ENCODE peak calls at places on chromosomes 1 and 21, in five cellular contexts. D is transverse colon; Z is AG10803; P is activated CD8-positive, alpha-beta T cell treated with anti-CD3 and anti-CD28 coated beads for 36 hours; A is cardiac muscle cell. O is an unnamed sample.
A peak's percentile ranks its signal among the peaks of the same experiment; 100 is the strongest.

GRCh38 chr1:182196897-182197546 is 135.5 kb upstream of the ZNF648 start:
- DNase-seq in D (no peak), Z (no peak), P (no peak), A (no peak), O (no peak)

GRCh38 chr1:185676969-185677368 is 57.2 kb upstream of the HMCN1 start:
- DNase-seq in D (no peak), Z (no peak), P (no peak), A (no peak), O (no peak)

GRCh38 chr21:39924577-39925308 is 57.5 kb downstream of the PCP4 start:
- DNase-seq in D (no peak), Z (no peak), P (no peak), A (no peak), O (no peak)

GRCh38 chr1:38964140-38964548 is 22.5 kb upstream of the RHBDL2 start:
- DNase-seq in D (no peak), Z (no peak), P (peak; percentile 8), A (no peak), O (no peak)

GRCh38 chr1:24996456-24996855 is 66.4 kb upstream of the RUNX3 start:
- DNase-seq in D (no peak), Z (no peak), P (no peak), A (no peak), O (peak; percentile 6)

GRCh38 chr1:224377676-224378006 is 21.0 kb downstream of the CNIH4 start:
- DNase-seq in D (no peak), Z (peak; percentile 15), P (peak; percentile 71), A (peak; percentile 36), O (no peak)

GRCh38 chr1:43267291-43267805 is 2.4 kb upstream of the TMEM125 start:
- DNase-seq in D (no peak), Z (peak; percentile 85), P (no peak), A (peak; percentile 73), O (no peak)

GRCh38 chr1:215132156-215132555 is 49.6 kb downstream of the KCNK2 start:
- DNase-seq in D (no peak), Z (peak; percentile 63), P (no peak), A (no peak), O (no peak)

GRCh38 chr1:185441608-185442007 is 124.6 kb upstream of the IVNS1ABP start:
- DNase-seq in D (no peak), Z (peak; percentile 87), P (no peak), A (peak; percentile 45), O (no peak)

GRCh38 chr1:1376551-1377226 is 1.7 kb upstream of the AURKAIP1 start:
- DNase-seq in D (no peak), Z (no peak), P (no peak), A (no peak), O (no peak)

GRCh38 chr21:36909901-36910561 is 56.4 kb downstream of the HLCS start:
- DNase-seq in D (no peak), Z (peak; percentile 99), P (no peak), A (peak; percentile 97), O (no peak)

GRCh38 chr1:172680733-172681275 is 21.9 kb downstream of the FASLG start:
- DNase-seq in D (no peak), Z (no peak), P (no peak), A (no peak), O (no peak)

GRCh38 chr1:227945891-227946623 is 1.7 kb downstream of the WNT9A start:
- DNase-seq in D (peak; percentile 79), Z (peak; percentile 77), P (no peak), A (peak; percentile 32), O (peak; percentile 41)

GRCh38 chr1:184974086-184974836 is at the start of gene NIBAN1:
- DNase-seq in D (peak; percentile 76), Z (peak; percentile 67), P (peak; percentile 80), A (peak; percentile 76), O (peak; percentile 56)

GRCh38 chr1:221605569-221605968 is 136.3 kb downstream of the DUSP10 start:
- DNase-seq in D (no peak), Z (no peak), P (no peak), A (no peak), O (no peak)

GRCh38 chr1:160549665-160550006 is 26.6 kb upstream of the SLAMF6 start:
- DNase-seq in D (no peak), Z (no peak), P (no peak), A (no peak), O (no peak)

GRCh38 chr1:29959356-29959755 is 723.0 kb downstream of the PTPRU start:
- DNase-seq in D (no peak), Z (no peak), P (no peak), A (no peak), O (no peak)

GRCh38 chr1:68331117-68331865 is 99.0 kb upstream of the WLS start:
- DNase-seq in D (no peak), Z (peak; percentile 90), P (no peak), A (peak; percentile 71), O (no peak)

GRCh38 chr21:45622416-45623097 is 21.0 kb upstream of the PCBP3 start:
- DNase-seq in D (no peak), Z (no peak), P (no peak), A (no peak), O (no peak)

GRCh38 chr1:87523466-87523865 is 194.8 kb downstream of the LMO4 start:
- DNase-seq in D (no peak), Z (no peak), P (no peak), A (peak; percentile 9), O (no peak)

GRCh38 chr1:66183386-66183785 is 350.6 kb upstream of the SGIP1 start:
- DNase-seq in D (no peak), Z (no peak), P (no peak), A (no peak), O (no peak)

GRCh38 chr1:188762344-188762743 is 1715.3 kb downstream of the BRINP3 start:
- DNase-seq in D (no peak), Z (no peak), P (no peak), A (no peak), O (no peak)

GRCh38 chr1:207397525-207397926 is 56.6 kb upstream of the CR2 start:
- DNase-seq in D (no peak), Z (no peak), P (no peak), A (no peak), O (no peak)

GRCh38 chr1:97350662-97351061 is 570.2 kb downstream of the DPYD start:
- DNase-seq in D (no peak), Z (no peak), P (no peak), A (no peak), O (no peak)

GRCh38 chr1:155050560-155051341 is at the start of gene ADAM15:
- DNase-seq in D (peak; percentile 92), Z (peak; percentile 60), P (peak; percentile 80), A (peak; percentile 70), O (peak; percentile 95)

GRCh38 chr1:27592191-27592590 is 11.8 kb downstream of the AHDC1 start:
- DNase-seq in D (no peak), Z (no peak), P (no peak), A (no peak), O (no peak)

GRCh38 chr1:195188821-195189220 is 1419.4 kb downstream of the KCNT2 start:
- DNase-seq in D (no peak), Z (no peak), P (no peak), A (no peak), O (no peak)

GRCh38 chr1:97243973-97244560 is 522.5 kb downstream of the PTBP2 start:
- DNase-seq in D (no peak), Z (peak; percentile 23), P (no peak), A (peak; percentile 43), O (no peak)

GRCh38 chr1:154330669-154331068 is 5.3 kb downstream of the ATP8B2 start:
- DNase-seq in D (no peak), Z (no peak), P (no peak), A (no peak), O (no peak)

GRCh38 chr21:46125846-46126301 is 28.0 kb downstream of the COL6A2 start:
- DNase-seq in D (peak; percentile 6), Z (no peak), P (no peak), A (no peak), O (peak; percentile 14)

GRCh38 chr1:168752171-168752570 is 23.2 kb upstream of the DPT start:
- DNase-seq in D (peak; percentile 27), Z (no peak), P (no peak), A (peak; percentile 78), O (no peak)
- TF ChIP-seq CTCF in D (no peak), Z (no peak), P (no peak), A (no peak), O (no peak)

DNA sequence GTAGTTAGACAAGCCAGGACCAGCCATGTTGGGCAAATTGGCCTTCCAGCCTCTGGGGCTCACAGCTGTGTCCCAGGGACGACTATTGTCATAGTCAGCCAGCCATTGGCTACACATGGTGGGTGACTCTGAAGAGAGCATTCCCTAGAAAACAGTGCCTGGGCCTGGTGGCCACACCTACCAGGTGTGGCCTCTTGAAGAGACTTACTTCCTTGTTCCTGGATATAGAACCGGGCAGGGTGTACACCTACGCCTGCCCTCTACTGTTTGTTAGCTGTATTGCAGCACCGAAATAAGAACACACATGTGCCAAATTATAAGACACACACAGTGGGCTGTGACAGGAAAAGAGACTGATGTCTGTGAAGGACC is 134.6 kb upstream of the ARHGEF16 start:
- DNase-seq in D (peak; percentile 72), Z (peak; percentile 53), P (peak; percentile 72), A (peak; percentile 74), O (no peak)
- TF ChIP-seq CTCF in D (peak; percentile 80), Z (peak; percentile 62), P (peak; percentile 75), A (peak; percentile 80), O (peak; percentile 85)

GRCh38 chr1:93734999-93735398 is 53.4 kb upstream of the BCAR3 start:
- DNase-seq in D (no peak), Z (peak; percentile 29), P (no peak), A (no peak), O (no peak)
- TF ChIP-seq CTCF in D (no peak), Z (peak; percentile 52), P (peak; percentile 24), A (peak; percentile 45), O (no peak)

GRCh38 chr1:2529776-2530500 is at the start of gene HES5:
- DNase-seq in D (peak; percentile 65), Z (no peak), P (no peak), A (no peak), O (peak; percentile 82)

GRCh38 chr1:2528611-2528965 is 1.5 kb downstream of the HES5 start:
- DNase-seq in D (no peak), Z (no peak), P (no peak), A (no peak), O (no peak)

GRCh38 chr1:2532485-2533160 is 2.6 kb upstream of the HES5 start:
- DNase-seq in D (no peak), Z (no peak), P (no peak), A (no peak), O (no peak)

GRCh38 chr1:2528966-2529750 is 905 bp downstream of the HES5 start:
- DNase-seq in D (peak; percentile 60), Z (no peak), P (peak; percentile 70), A (no peak), O (peak; percentile 70)

DNA sequence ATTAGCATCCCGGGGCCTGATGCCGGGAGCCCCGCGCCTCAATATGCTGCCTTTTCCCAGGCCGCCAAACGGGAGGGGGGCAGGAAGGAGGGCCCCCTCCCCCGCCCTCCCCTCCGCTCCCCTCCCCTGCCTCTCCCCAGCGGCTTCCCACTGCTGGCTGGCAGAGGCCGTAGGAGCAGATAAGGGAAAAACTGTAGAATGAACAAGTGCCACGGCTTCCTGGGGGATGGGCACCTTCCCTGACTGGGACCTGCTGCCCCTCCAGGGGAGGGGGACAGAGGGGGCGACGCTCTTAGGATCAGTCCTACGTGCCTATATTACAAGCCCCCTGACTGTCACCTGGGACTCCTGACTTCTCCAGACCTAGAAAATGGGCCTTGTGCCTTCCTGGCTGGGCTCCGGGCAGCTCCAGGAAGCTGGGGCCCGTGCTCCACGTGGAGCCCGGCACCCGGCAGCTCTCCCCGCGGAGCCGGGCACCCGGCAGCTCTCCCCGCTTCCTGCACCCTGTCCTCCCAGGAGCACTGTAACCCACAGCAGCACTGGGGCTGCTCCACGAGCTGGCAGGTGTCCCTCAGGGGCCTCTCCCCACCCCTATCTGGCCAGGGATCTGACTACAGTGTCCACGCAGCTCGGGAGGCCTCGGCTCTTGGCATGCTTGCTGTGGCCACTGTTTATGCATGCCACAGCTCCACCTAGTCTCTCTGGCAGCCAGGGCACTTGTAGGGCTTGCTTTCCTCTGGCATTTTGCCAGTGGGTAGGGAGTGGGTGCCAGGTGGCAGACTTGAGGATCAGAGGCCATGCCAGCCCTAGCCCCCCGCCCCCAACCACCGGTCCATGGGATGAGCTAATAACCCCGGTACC is 668 bp upstream of the HES5 start:
- DNase-seq in D (peak; percentile 59), Z (peak; percentile 25), P (no peak), A (no peak), O (no peak)
- TF ChIP-seq CTCF in D (no peak), Z (no peak), P (no peak), A (no peak), O (no peak)

O was measured in glutamatergic neuron.